ENCODE peak calls at places on chromosomes 5 and 9, in seven cellular contexts. B is naive thymus-derived CD4-positive, alpha-beta T cell; T is stomach; U is GM23248; W is activated T-helper 9 cell treated with anti-CD3 and anti-CD28 coated beads, Interleukin-2, amount 50 U/mL, for 16 hours; N is stimulated activated CD4-positive, alpha-beta T cell treated with anti-CD3 and anti-CD28 coated beads, Interleukin-1b, Interleukin-23, amount 100 ng/mL, for 1 hour; X is WTC11. V is an unnamed sample.

GRCh38 chr9:114348906-114349482 is 19.3 kb downstream of the ORM2 start:
- DNase-seq in T (no peak), N (peak), U (peak), X (peak), B (no peak), W (peak), V (peak)

GRCh38 chr9:106075991-106076390 is 381.6 kb downstream of the TMEM38B start:
- DNase-seq in B (no peak), X (no peak), T (no peak), U (peak), N (no peak), W (no peak), V (no peak)

GRCh38 chr5:170572453-170572852 is 68.6 kb downstream of the KCNIP1 start:
- DNase-seq in B (no peak), N (no peak), T (no peak), X (no peak), W (peak), U (peak), V (no peak)

GRCh38 chr5:173888473-173889135 is 455 bp downstream of the CPEB4 start:
- DNase-seq in X (peak), B (peak), T (no peak), U (peak), W (no peak), N (no peak), V (no peak)

GRCh38 chr9:93326654-93327053 is 124.8 kb upstream of the FAM120A start:
- DNase-seq in U (no peak), B (no peak), W (no peak), T (no peak), N (no peak), X (no peak), V (no peak)

GRCh38 chr5:66710557-66710956 is 114.4 kb downstream of the MAST4 start:
- DNase-seq in X (no peak), N (no peak), B (no peak), W (no peak), T (no peak), U (peak), V (no peak)

GRCh38 chr9:120910643-120911042 is 16.0 kb downstream of the TRAF1 start:
- DNase-seq in X (no peak), N (no peak), B (no peak), W (no peak), T (no peak), U (no peak), V (no peak)

GRCh38 chr5:137730331-137730730 is 5.6 kb downstream of the KLHL3 start:
- DNase-seq in U (peak), B (no peak), T (no peak), X (no peak), N (no peak), W (no peak), V (no peak)

GRCh38 chr5:91386120-91386519 is 3.0 kb upstream of the ARRDC3 start:
- DNase-seq in T (no peak), W (no peak), B (no peak), U (no peak), N (no peak), X (no peak), V (no peak)

GRCh38 chr5:83377131-83377865 is 94.2 kb upstream of the VCAN start:
- DNase-seq in T (no peak), B (no peak), W (no peak), X (no peak), N (no peak), U (peak), V (no peak)

GRCh38 chr5:102931085-102931484 is 176.0 kb downstream of the PAM start:
- DNase-seq in N (no peak), U (no peak), W (no peak), B (no peak), T (no peak), X (no peak), V (no peak)

V was measured in LoVo.